ENCODE peak calls at places on chromosomes 4 and X, in five cellular contexts. One of them, this sample, is unnamed.

GRCh38 chrX:13177921-13178320 is 133.5 kb upstream of the FAM9C start:
- DNase-seq in thoracic aorta: no peak
- DNase-seq in HCT116: no peak
- DNase-seq in astrocyte of the cerebellum: no peak
- DNase-seq in cardiac muscle cell: no peak
- DNase-seq in this sample: no peak

GRCh38 chrX:107565005-107565404 is 63.3 kb upstream of the PRPS1 start:
- DNase-seq in thoracic aorta: no peak
- DNase-seq in HCT116: no peak
- DNase-seq in cardiac muscle cell: no peak
- DNase-seq in astrocyte of the cerebellum: no peak
- DNase-seq in this sample: peak; percentile 72

GRCh38 chr4:174522183-174523002 is at the start of gene HPGD:
- DNase-seq in cardiac muscle cell: peak; percentile 76
- DNase-seq in astrocyte of the cerebellum: no peak
- DNase-seq in HCT116: no peak
- DNase-seq in thoracic aorta: no peak
- DNase-seq in this sample: no peak

GRCh38 chr4:123856689-123857545 is 460.3 kb downstream of the SPRY1 start:
- DNase-seq in HCT116: no peak
- DNase-seq in thoracic aorta: no peak
- DNase-seq in astrocyte of the cerebellum: no peak
- DNase-seq in cardiac muscle cell: peak; percentile 75
- DNase-seq in this sample: peak; percentile 44

GRCh38 chr4:72886602-72887001 is 182.9 kb downstream of the COX18 start:
- DNase-seq in cardiac muscle cell: peak; percentile 34
- DNase-seq in HCT116: no peak
- DNase-seq in thoracic aorta: no peak
- DNase-seq in astrocyte of the cerebellum: no peak
- DNase-seq in this sample: no peak

GRCh38 chr4:185384877-185385465 is 10.8 kb downstream of the LRP2BP start:
- DNase-seq in cardiac muscle cell: no peak
- DNase-seq in HCT116: no peak
- DNase-seq in thoracic aorta: no peak
- DNase-seq in astrocyte of the cerebellum: no peak
- DNase-seq in this sample: peak; percentile 5

GRCh38 chr4:153541426-153542096 is 75.4 kb downstream of the TMEM131L start:
- DNase-seq in astrocyte of the cerebellum: peak; percentile 96
- DNase-seq in thoracic aorta: no peak
- DNase-seq in cardiac muscle cell: no peak
- DNase-seq in HCT116: no peak
- DNase-seq in this sample: peak; percentile 97

GRCh38 chrX:135395064-135395463 is 26.7 kb upstream of the SMIM10L2A start:
- DNase-seq in HCT116: no peak
- DNase-seq in cardiac muscle cell: no peak
- DNase-seq in thoracic aorta: no peak
- DNase-seq in astrocyte of the cerebellum: no peak
- DNase-seq in this sample: no peak

GRCh38 chr4:5784960-5785611 is 74.1 kb downstream of the EVC start:
- DNase-seq in thoracic aorta: no peak
- DNase-seq in cardiac muscle cell: no peak
- DNase-seq in astrocyte of the cerebellum: no peak
- DNase-seq in HCT116: no peak
- DNase-seq in this sample: peak; percentile 34

GRCh38 chr4:47349323-47349722 is 114.2 kb downstream of the COMMD8 start:
- DNase-seq in astrocyte of the cerebellum: no peak
- DNase-seq in thoracic aorta: no peak
- DNase-seq in HCT116: no peak
- DNase-seq in cardiac muscle cell: no peak
- DNase-seq in this sample: no peak

GRCh38 chrX:2409796-2410195 is 91.0 kb downstream of the DHRSX start:
- DNase-seq in HCT116: no peak
- DNase-seq in astrocyte of the cerebellum: no peak
- DNase-seq in cardiac muscle cell: no peak
- DNase-seq in thoracic aorta: no peak
- DNase-seq in this sample: no peak

GRCh38 chr4:89586864-89587263 is 250.1 kb downstream of the SNCA start:
- DNase-seq in astrocyte of the cerebellum: no peak
- DNase-seq in HCT116: peak; percentile 7
- DNase-seq in thoracic aorta: no peak
- DNase-seq in cardiac muscle cell: no peak
- DNase-seq in this sample: peak; percentile 22

GRCh38 chr4:122900314-122900713 is 22.1 kb downstream of the NUDT6 start:
- DNase-seq in HCT116: no peak
- DNase-seq in cardiac muscle cell: no peak
- DNase-seq in astrocyte of the cerebellum: no peak
- DNase-seq in thoracic aorta: no peak
- DNase-seq in this sample: peak; percentile 39

GRCh38 chr4:141711211-141711610 is 74.8 kb downstream of the IL15 start:
- DNase-seq in HCT116: no peak
- DNase-seq in cardiac muscle cell: peak; percentile 15
- DNase-seq in thoracic aorta: no peak
- DNase-seq in astrocyte of the cerebellum: peak; percentile 19
- DNase-seq in this sample: peak; percentile 55

GRCh38 chrX:78643106-78643505 is 16.0 kb downstream of the RTL3 start:
- DNase-seq in thoracic aorta: no peak
- DNase-seq in HCT116: no peak
- DNase-seq in cardiac muscle cell: no peak
- DNase-seq in astrocyte of the cerebellum: peak; percentile 47
- DNase-seq in this sample: peak; percentile 53

GRCh38 chr4:156195914-156196313 is 242.2 kb upstream of the CTSO start:
- DNase-seq in thoracic aorta: no peak
- DNase-seq in HCT116: no peak
- DNase-seq in astrocyte of the cerebellum: no peak
- DNase-seq in cardiac muscle cell: no peak
- DNase-seq in this sample: no peak

GRCh38 chr4:40270609-40271008 is 64.5 kb upstream of the CHRNA9 start:
- DNase-seq in cardiac muscle cell: no peak
- DNase-seq in HCT116: no peak
- DNase-seq in thoracic aorta: no peak
- DNase-seq in astrocyte of the cerebellum: no peak
- DNase-seq in this sample: no peak

GRCh38 chr4:57131849-57132745 is 21.9 kb upstream of the IGFBP7 start:
- DNase-seq in cardiac muscle cell: peak; percentile 11
- DNase-seq in astrocyte of the cerebellum: no peak
- DNase-seq in thoracic aorta: no peak
- DNase-seq in HCT116: no peak
- DNase-seq in this sample: no peak

GRCh38 chr4:3436798-3437581 is 4.8 kb upstream of the HGFAC start:
- DNase-seq in astrocyte of the cerebellum: no peak
- DNase-seq in cardiac muscle cell: no peak
- DNase-seq in thoracic aorta: no peak
- DNase-seq in HCT116: peak; percentile 62
- DNase-seq in this sample: peak; percentile 62

GRCh38 chr4:169142390-169142789 is 128.4 kb downstream of the SH3RF1 start:
- DNase-seq in thoracic aorta: no peak
- DNase-seq in cardiac muscle cell: no peak
- DNase-seq in astrocyte of the cerebellum: no peak
- DNase-seq in HCT116: no peak
- DNase-seq in this sample: peak; percentile 56

GRCh38 chr4:3494501-3494900 is 31.4 kb downstream of the DOK7 start:
- DNase-seq in cardiac muscle cell: peak; percentile 31
- DNase-seq in thoracic aorta: no peak
- DNase-seq in astrocyte of the cerebellum: no peak
- DNase-seq in HCT116: no peak
- DNase-seq in this sample: no peak

GRCh38 chrX:33211356-33212254 is at the start of gene DMD:
- DNase-seq in thoracic aorta: peak; percentile 28
- DNase-seq in cardiac muscle cell: peak; percentile 94
- DNase-seq in astrocyte of the cerebellum: peak; percentile 24
- DNase-seq in HCT116: no peak
- DNase-seq in this sample: peak; percentile 1

GRCh38 chr4:159926871-159927270 is 824.0 kb downstream of the RAPGEF2 start:
- DNase-seq in thoracic aorta: no peak
- DNase-seq in HCT116: peak; percentile 10
- DNase-seq in astrocyte of the cerebellum: no peak
- DNase-seq in cardiac muscle cell: no peak
- DNase-seq in this sample: no peak

GRCh38 chr4:115219315-115219840 is 106.0 kb upstream of the NDST4 start:
- DNase-seq in astrocyte of the cerebellum: no peak
- DNase-seq in HCT116: no peak
- DNase-seq in thoracic aorta: no peak
- DNase-seq in cardiac muscle cell: peak; percentile 9
- DNase-seq in this sample: no peak

GRCh38 chr4:138761638-138762205 is 253.9 kb upstream of the NOCT start:
- DNase-seq in thoracic aorta: no peak
- DNase-seq in cardiac muscle cell: no peak
- DNase-seq in astrocyte of the cerebellum: no peak
- DNase-seq in HCT116: no peak
- DNase-seq in this sample: peak; percentile 81

GRCh38 chr4:35541146-35541887 is 703.0 kb downstream of the ARAP2 start:
- DNase-seq in HCT116: no peak
- DNase-seq in astrocyte of the cerebellum: no peak
- DNase-seq in cardiac muscle cell: no peak
- DNase-seq in thoracic aorta: no peak
- DNase-seq in this sample: no peak

GRCh38 chr4:105963461-105964400 is 68.5 kb downstream of the NPNT start:
- DNase-seq in cardiac muscle cell: no peak
- DNase-seq in astrocyte of the cerebellum: no peak
- DNase-seq in thoracic aorta: no peak
- DNase-seq in HCT116: peak; percentile 24
- DNase-seq in this sample: no peak

GRCh38 chr4:180617203-180617602 is 1626.0 kb upstream of the TENM3 start:
- DNase-seq in cardiac muscle cell: no peak
- DNase-seq in thoracic aorta: no peak
- DNase-seq in astrocyte of the cerebellum: no peak
- DNase-seq in HCT116: no peak
- DNase-seq in this sample: no peak

GRCh38 chr4:118968006-118968405 is 79.4 kb downstream of the SYNPO2 start:
- DNase-seq in thoracic aorta: no peak
- DNase-seq in astrocyte of the cerebellum: peak; percentile 94
- DNase-seq in HCT116: no peak
- DNase-seq in cardiac muscle cell: peak; percentile 83
- DNase-seq in this sample: peak; percentile 91

GRCh38 chr4:3255611-3256186 is 6.7 kb downstream of the MSANTD1 start:
- DNase-seq in thoracic aorta: peak; percentile 1
- DNase-seq in cardiac muscle cell: no peak
- DNase-seq in astrocyte of the cerebellum: no peak
- DNase-seq in HCT116: no peak
- DNase-seq in this sample: no peak

GRCh38 chrX:68146054-68146453 is 287.2 kb downstream of the OPHN1 start:
- DNase-seq in HCT116: peak; percentile 10
- DNase-seq in astrocyte of the cerebellum: peak; percentile 11
- DNase-seq in thoracic aorta: no peak
- DNase-seq in cardiac muscle cell: peak; percentile 35
- DNase-seq in this sample: peak; percentile 60

GRCh38 chr4:23234716-23235115 is 542.0 kb downstream of the GBA3 start:
- DNase-seq in thoracic aorta: no peak
- DNase-seq in astrocyte of the cerebellum: no peak
- DNase-seq in cardiac muscle cell: no peak
- DNase-seq in HCT116: no peak
- DNase-seq in this sample: no peak

GRCh38 chr4:24763631-24764302 is 31.6 kb upstream of the SOD3 start:
- DNase-seq in astrocyte of the cerebellum: no peak
- DNase-seq in thoracic aorta: no peak
- DNase-seq in HCT116: no peak
- DNase-seq in cardiac muscle cell: no peak
- DNase-seq in this sample: peak; percentile 78

GRCh38 chrX:129736491-129736890 is 2.3 kb upstream of the XPNPEP2 start:
- DNase-seq in HCT116: no peak
- DNase-seq in astrocyte of the cerebellum: no peak
- DNase-seq in cardiac muscle cell: no peak
- DNase-seq in thoracic aorta: no peak
- DNase-seq in this sample: no peak

GRCh38 chr4:108114503-108114902 is 54.2 kb downstream of the LEF1 start:
- DNase-seq in astrocyte of the cerebellum: no peak
- DNase-seq in thoracic aorta: no peak
- DNase-seq in HCT116: no peak
- DNase-seq in cardiac muscle cell: peak; percentile 79
- DNase-seq in this sample: no peak

GRCh38 chr4:83552085-83552484 is 16.2 kb downstream of the GPAT3 start:
- DNase-seq in cardiac muscle cell: no peak
- DNase-seq in thoracic aorta: no peak
- DNase-seq in astrocyte of the cerebellum: no peak
- DNase-seq in HCT116: no peak
- DNase-seq in this sample: peak; percentile 83

GRCh38 chrX:155056877-155057792 is 13.8 kb downstream of the CMC4 start:
- DNase-seq in astrocyte of the cerebellum: peak; percentile 32
- DNase-seq in cardiac muscle cell: peak; percentile 73
- DNase-seq in thoracic aorta: no peak
- DNase-seq in HCT116: peak; percentile 51
- DNase-seq in this sample: peak; percentile 70
- H3K4me3 ChIP-seq in astrocyte of the cerebellum: no peak overlapping the region
- H3K4me3 ChIP-seq in cardiac muscle cell: no peak overlapping the region
- H3K4me3 ChIP-seq in thoracic aorta: peak overlapping the region; percentile 62
- H3K4me3 ChIP-seq in HCT116: peak overlapping the region; percentile 30
- H3K4me3 ChIP-seq in this sample: peak overlapping the region; percentile 33

GRCh38 chr4:143254479-143255216 is 69.9 kb downstream of the USP38 start:
- DNase-seq in HCT116: no peak
- DNase-seq in astrocyte of the cerebellum: no peak
- DNase-seq in cardiac muscle cell: no peak
- DNase-seq in thoracic aorta: no peak
- DNase-seq in this sample: no peak
- TF ChIP-seq CTCF in HCT116: no peak
- TF ChIP-seq CTCF in astrocyte of the cerebellum: no peak
- TF ChIP-seq CTCF in cardiac muscle cell: no peak
- TF ChIP-seq CTCF in thoracic aorta: no peak
- TF ChIP-seq CTCF in this sample: no peak

DNA sequence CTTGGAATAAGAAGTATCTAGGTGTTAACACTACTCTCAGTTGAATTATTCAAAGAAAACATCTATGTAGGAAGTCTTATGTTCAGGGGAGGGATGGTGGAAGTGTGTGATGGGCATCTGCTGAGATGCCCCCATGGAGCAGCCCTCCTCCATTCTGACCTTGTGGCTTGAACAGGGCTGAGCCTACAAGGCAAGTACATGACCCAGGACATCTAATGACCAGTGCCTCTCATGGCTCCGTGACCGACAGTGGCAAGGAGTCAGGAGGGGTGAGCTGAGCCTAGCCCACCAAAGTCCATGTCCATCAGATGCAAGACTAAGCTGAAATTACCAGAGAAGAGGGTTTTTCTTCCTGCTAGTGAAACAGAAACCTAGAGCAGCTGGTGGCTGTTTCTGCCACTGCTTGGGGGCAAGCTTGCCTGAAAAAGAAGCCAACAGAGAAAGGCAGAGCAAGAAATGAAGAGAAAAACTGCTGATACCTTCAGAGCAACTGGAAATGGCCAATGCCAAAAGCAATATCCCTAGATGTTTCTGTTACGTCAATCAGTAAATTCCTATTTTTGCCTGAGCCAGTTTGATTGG is 113.5 kb downstream of the TSPAN5 start:
- DNase-seq in thoracic aorta: no peak
- DNase-seq in cardiac muscle cell: no peak
- DNase-seq in HCT116: no peak
- DNase-seq in astrocyte of the cerebellum: no peak
- DNase-seq in this sample: no peak
- H3K4me3 ChIP-seq in thoracic aorta: no peak overlapping the region
- H3K4me3 ChIP-seq in cardiac muscle cell: no peak overlapping the region
- H3K4me3 ChIP-seq in HCT116: no peak overlapping the region
- H3K4me3 ChIP-seq in astrocyte of the cerebellum: no peak overlapping the region
- H3K4me3 ChIP-seq in this sample: no peak overlapping the region

DNA sequence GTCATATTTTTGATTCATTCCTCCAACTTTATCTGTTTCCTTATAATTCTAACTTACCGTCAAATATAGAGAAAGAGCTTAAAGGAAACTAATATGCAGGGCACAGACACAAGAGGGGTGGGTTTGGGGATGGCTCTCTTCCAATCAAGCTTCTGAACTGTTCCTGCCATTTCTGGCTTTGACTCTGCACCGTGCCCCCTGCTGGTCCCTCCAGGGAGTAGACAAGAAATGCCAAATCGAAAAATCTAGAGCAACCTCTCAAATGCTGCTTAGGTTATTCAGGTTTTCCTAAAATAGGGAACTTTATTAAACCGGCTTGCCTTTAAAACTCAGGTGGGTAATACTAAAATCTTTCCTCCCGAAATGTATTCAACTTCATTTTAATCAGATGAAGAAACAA is 39.8 kb upstream of the VCX3A start:
- DNase-seq in thoracic aorta: no peak
- DNase-seq in HCT116: no peak
- DNase-seq in astrocyte of the cerebellum: no peak
- DNase-seq in cardiac muscle cell: peak; percentile 4
- DNase-seq in this sample: no peak
- TF ChIP-seq CTCF in thoracic aorta: no peak
- TF ChIP-seq CTCF in HCT116: no peak
- TF ChIP-seq CTCF in astrocyte of the cerebellum: no peak
- TF ChIP-seq CTCF in cardiac muscle cell: no peak
- TF ChIP-seq CTCF in this sample: no peak

This sample was measured in AG10803.